ENCODE peak calls at places on chromosomes 5 and 9, in seven cellular contexts. A, L, Q, R, C, H and S are unnamed samples.

GRCh38 chr9:35520404-35520790 is 30.5 kb downstream of the RUSC2 start:
- DNase-seq in C (no peak), A (no peak), R (no peak), Q (no peak), L (no peak), H (no peak), S (no peak)

GRCh38 chr9:125425901-125426515 is 164.4 kb downstream of the GAPVD1 start:
- DNase-seq in L (no peak), C (no peak), H (no peak), Q (no peak), A (no peak), R (no peak), S (no peak)

GRCh38 chr9:14030350-14030823 is 283.6 kb downstream of the NFIB start:
- DNase-seq in A (peak; percentile 59), C (peak; percentile 66), R (no peak), Q (no peak), H (no peak), L (peak; percentile 48), S (no peak)

GRCh38 chr5:132257131-132258101 is at the start of gene PDLIM4:
- DNase-seq in A (peak; percentile 73), H (no peak), Q (peak; percentile 62), L (no peak), C (peak; percentile 45), R (peak; percentile 30), S (peak; percentile 58)

GRCh38 chr9:17625644-17626388 is 47.0 kb downstream of the SH3GL2 start:
- DNase-seq in Q (no peak), A (no peak), L (no peak), R (peak; percentile 2), C (no peak), H (no peak), S (no peak)

GRCh38 chr5:139147743-139148079 is 50.5 kb downstream of the SIL1 start:
- DNase-seq in Q (no peak), A (no peak), R (peak; percentile 52), C (peak; percentile 3), H (no peak), L (no peak), S (no peak)

GRCh38 chr9:32783168-32783891 is at the start of gene TMEM215:
- DNase-seq in C (peak; percentile 14), A (peak; percentile 52), R (peak; percentile 1), H (no peak), Q (peak; percentile 51), L (no peak), S (peak; percentile 33)

GRCh38 chr5:106843812-106844416 is 826.8 kb downstream of the EFNA5 start:
- DNase-seq in L (peak; percentile 43), A (no peak), C (no peak), Q (no peak), R (peak; percentile 26), H (peak; percentile 15), S (no peak)

GRCh38 chr5:148268556-148268955 is at the start of gene SPINK13:
- DNase-seq in C (peak; percentile 22), A (no peak), L (peak; percentile 38), Q (no peak), H (no peak), R (peak; percentile 69), S (no peak)

GRCh38 chr5:92544567-92544966 is 1036.5 kb downstream of the NR2F1-AS1 start:
- DNase-seq in Q (no peak), A (no peak), L (no peak), H (no peak), C (no peak), R (no peak), S (no peak)

GRCh38 chr5:154698681-154699275 is 56.4 kb upstream of the LARP1 start:
- DNase-seq in L (no peak), C (no peak), A (no peak), H (no peak), Q (no peak), R (no peak), S (no peak)

GRCh38 chr9:110179734-110180133 is 28.2 kb downstream of the C9orf152 start:
- DNase-seq in A (no peak), H (no peak), R (peak; percentile 67), L (peak; percentile 56), Q (no peak), C (no peak), S (no peak)

GRCh38 chr5:24163091-24163490 is 481.7 kb downstream of the CDH10 start:
- DNase-seq in R (peak; percentile 63), A (no peak), L (peak; percentile 23), Q (no peak), C (peak; percentile 20), H (no peak), S (no peak)

GRCh38 chr5:102753889-102754498 is 1.1 kb upstream of the PAM start:
- DNase-seq in H (no peak), Q (peak; percentile 14), C (peak; percentile 4), A (no peak), R (no peak), L (no peak), S (no peak)

GRCh38 chr5:92371171-92371888 is 988.2 kb upstream of the ARRDC3 start:
- DNase-seq in R (no peak), A (no peak), L (no peak), Q (no peak), H (no peak), C (no peak), S (no peak)

GRCh38 chr9:68727588-68728129 is 22.6 kb downstream of the PIP5K1B start:
- DNase-seq in A (no peak), R (no peak), Q (no peak), L (no peak), C (no peak), H (no peak), S (no peak)

GRCh38 chr5:168324864-168325615 is 33.6 kb downstream of the WWC1 start:
- DNase-seq in R (peak; percentile 85), H (no peak), L (peak; percentile 82), A (no peak), Q (no peak), C (peak; percentile 91), S (no peak)

GRCh38 chr9:35619800-35620158 is 1.6 kb upstream of the CD72 start:
- DNase-seq in L (no peak), R (no peak), C (no peak), A (no peak), H (peak; percentile 64), Q (no peak), S (no peak)

GRCh38 chr9:113568481-113569321 is 105.2 kb downstream of the RGS3 start:
- DNase-seq in H (no peak), C (no peak), Q (no peak), A (no peak), L (no peak), R (no peak), S (no peak)

GRCh38 chr5:66830636-66831035 is 234.4 kb downstream of the MAST4 start:
- DNase-seq in L (no peak), H (no peak), C (no peak), Q (no peak), R (peak; percentile 68), A (no peak), S (no peak)
- TF ChIP-seq CTCF in L (peak; percentile 40), H (no peak), C (no peak), Q (no peak), R (peak; percentile 39), A (no peak), S (peak; percentile 7)

GRCh38 chr5:37039824-37040223 is 163.3 kb downstream of the NIPBL start:
- DNase-seq in L (no peak), A (no peak), H (no peak), R (no peak), C (no peak), Q (no peak), S (no peak)

GRCh38 chr5:37045703-37046102 is 169.1 kb downstream of the NIPBL start:
- DNase-seq in H (no peak), Q (no peak), R (no peak), C (no peak), A (no peak), L (no peak), S (no peak)

GRCh38 chr5:37047947-37048346 is 171.4 kb downstream of the NIPBL start:
- DNase-seq in Q (no peak), L (no peak), H (no peak), R (no peak), A (no peak), C (no peak), S (no peak)

GRCh38 chr5:37044120-37044519 is 167.6 kb downstream of the NIPBL start:
- DNase-seq in H (no peak), L (no peak), A (no peak), R (no peak), Q (no peak), C (no peak), S (no peak)

DNA sequence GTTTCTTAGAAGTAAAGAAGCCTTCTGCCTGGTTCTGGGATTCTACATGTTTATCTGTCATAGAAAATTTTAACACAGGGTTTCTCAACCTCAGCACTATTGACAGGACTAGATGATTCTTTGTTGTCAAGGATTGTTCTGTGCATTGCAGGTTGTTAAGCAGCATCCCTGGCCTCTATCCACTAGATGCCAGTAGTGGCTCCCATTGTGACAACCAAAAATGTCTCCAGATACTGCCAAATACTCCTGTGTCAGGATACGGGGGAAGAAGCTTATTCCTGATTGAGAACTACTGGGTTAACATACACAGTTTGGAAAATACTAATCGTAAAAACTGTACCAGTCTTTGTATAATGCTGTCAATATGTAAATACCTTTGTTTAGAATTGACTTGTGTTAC is 167.1 kb downstream of the NIPBL start:
- DNase-seq in L (peak; percentile 24), C (no peak), Q (no peak), R (no peak), A (no peak), H (peak; percentile 5), S (no peak)
- TF ChIP-seq CTCF in L (peak; percentile 7), C (no peak), Q (no peak), R (peak; percentile 20), A (no peak), H (peak; percentile 10), S (no peak)

GRCh38 chr9:136179101-136179616 is 25.8 kb downstream of the LHX3 start:
- DNase-seq in H (no peak), C (no peak), Q (no peak), R (no peak), A (no peak), L (no peak), S (no peak)

GRCh38 chr9:136179761-136180160 is 25.2 kb downstream of the LHX3 start:
- DNase-seq in H (no peak), L (no peak), Q (no peak), A (no peak), C (no peak), R (no peak), S (no peak)

GRCh38 chr9:136182422-136182790 is 22.5 kb downstream of the LHX3 start:
- DNase-seq in A (no peak), L (no peak), H (no peak), C (no peak), Q (no peak), R (no peak), S (no peak)

GRCh38 chr9:136181784-136182421 is 23.0 kb downstream of the LHX3 start:
- DNase-seq in A (no peak), H (no peak), R (no peak), Q (no peak), C (no peak), L (no peak), S (no peak)

DNA sequence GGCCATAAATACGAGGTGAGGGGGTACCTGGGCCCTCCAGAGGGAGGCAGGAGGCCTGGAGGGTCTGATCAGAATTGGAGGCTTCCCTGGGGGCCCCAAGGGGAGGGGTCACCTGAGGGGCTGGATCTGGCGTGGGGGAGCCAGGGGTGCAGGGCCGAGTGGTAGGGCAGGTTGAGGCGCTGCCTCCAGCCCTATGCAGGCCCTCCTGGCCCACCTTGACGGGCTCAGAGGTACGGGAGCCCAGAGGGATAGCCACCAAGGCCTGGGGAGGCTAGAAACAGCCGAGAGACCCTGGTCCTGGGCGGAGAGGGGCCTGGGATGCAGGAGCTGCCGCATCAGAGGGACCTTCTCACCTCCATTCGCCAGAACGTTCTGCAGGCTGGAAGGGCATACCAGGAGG is 24.3 kb downstream of the LHX3 start:
- DNase-seq in R (no peak), L (no peak), H (no peak), Q (no peak), C (no peak), A (no peak), S (no peak)
- TF ChIP-seq CTCF in R (no peak), L (no peak), H (no peak), Q (no peak), C (no peak), A (no peak), S (no peak)

GRCh38 chr9:129520981-129521380 is 99.9 kb downstream of the C9orf50 start:
- DNase-seq in C (no peak), A (no peak), L (no peak), R (no peak), Q (no peak), H (no peak), S (no peak)
- TF ChIP-seq CTCF in C (no peak), A (no peak), L (no peak), R (no peak), Q (no peak), H (no peak), S (no peak)